ENCODE peak calls at places on chromosome 22, in four cellular contexts. E, G, Q and K are unnamed samples.
A peak's percentile ranks its signal among the peaks of the same experiment; 100 is the strongest.

GRCh38 chr22:33865248-33865647 is 55.0 kb downstream of the LARGE1 start:
- DNase-seq in Q (no peak), E (no peak), G (no peak), K (no peak)

GRCh38 chr22:18035740-18036139 is 11.4 kb upstream of the MICAL3 start:
- DNase-seq in Q (no peak), G (peak; percentile 51), E (no peak), K (no peak)

GRCh38 chr22:22576244-22576988 is 17.4 kb upstream of the PRAME start:
- DNase-seq in Q (peak; percentile 31), G (peak; percentile 48), E (no peak), K (peak; percentile 2)

GRCh38 chr22:27545071-27545470 is 256.5 kb downstream of the MN1 start:
- DNase-seq in Q (no peak), G (no peak), E (no peak), K (no peak)

GRCh38 chr22:49691256-49691655 is 136.4 kb downstream of the BRD1 start:
- DNase-seq in Q (no peak), E (no peak), G (no peak), K (no peak)

GRCh38 chr22:22558972-22559603 is at the start of gene PRAME:
- DNase-seq in Q (peak; percentile 27), G (peak; percentile 71), E (peak; percentile 49), K (peak; percentile 39)

GRCh38 chr22:37904572-37905533 is 1.2 kb upstream of the MICALL1 start:
- DNase-seq in Q (peak; percentile 90), E (no peak), G (peak; percentile 84), K (no peak)

GRCh38 chr22:27489265-27489675 is 312.3 kb downstream of the MN1 start:
- DNase-seq in Q (no peak), G (no peak), E (no peak), K (no peak)

GRCh38 chr22:50700387-50701075 is 27.9 kb downstream of the SHANK3 start:
- DNase-seq in G (no peak), Q (peak; percentile 32), E (no peak), K (no peak)

GRCh38 chr22:17767236-17768065 is 6.8 kb downstream of the BID start:
- DNase-seq in G (no peak), Q (no peak), E (peak; percentile 67), K (no peak)

GRCh38 chr22:21978564-21979386 is 3.8 kb downstream of the TOP3B start:
- DNase-seq in Q (no peak), G (no peak), E (no peak), K (no peak)

DNA sequence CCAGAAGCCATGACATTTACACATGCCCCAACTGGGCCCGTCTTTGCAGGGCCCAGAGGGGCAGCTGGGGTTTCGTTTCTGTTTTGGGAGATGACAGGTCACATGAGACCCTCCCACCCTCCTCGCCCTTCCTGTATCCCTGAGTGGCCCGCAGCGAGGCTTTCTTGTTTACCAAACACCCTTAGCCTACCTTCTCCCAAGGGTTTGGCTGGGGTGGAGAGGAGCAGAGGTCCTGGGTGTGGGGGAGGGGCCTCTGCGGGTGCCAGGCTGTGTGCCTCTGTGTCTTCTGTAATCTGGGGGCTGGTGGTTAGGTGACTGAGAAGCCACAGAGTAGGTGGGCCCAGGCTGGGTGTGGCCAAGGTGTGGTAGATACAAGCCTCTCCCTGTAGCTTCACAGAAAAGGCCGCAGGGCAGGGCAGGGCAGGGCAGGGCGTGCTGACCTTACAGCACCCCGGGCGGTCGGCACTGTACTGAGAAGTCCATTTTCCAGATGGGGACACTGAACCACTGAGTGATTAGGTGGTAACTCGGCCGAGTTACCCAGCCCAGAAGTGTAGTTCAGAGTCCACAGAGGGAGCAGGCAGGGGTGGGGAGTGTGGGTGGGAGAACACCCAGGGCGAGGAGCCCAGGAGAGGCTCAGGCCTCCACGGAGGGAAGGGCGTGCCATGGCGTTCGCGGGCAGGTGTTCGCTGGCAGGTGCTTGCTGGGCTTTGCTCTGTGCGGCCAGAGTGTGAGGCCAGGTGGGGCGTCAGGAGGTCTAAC is 8.7 kb downstream of the PRR5 start:
- DNase-seq in E (peak; percentile 76), G (no peak), Q (no peak), K (no peak)
- H3K27ac ChIP-seq in E (peak overlapping the region; percentile 38), G (no peak overlapping the region), Q (no peak overlapping the region), K (no peak overlapping the region)

DNA sequence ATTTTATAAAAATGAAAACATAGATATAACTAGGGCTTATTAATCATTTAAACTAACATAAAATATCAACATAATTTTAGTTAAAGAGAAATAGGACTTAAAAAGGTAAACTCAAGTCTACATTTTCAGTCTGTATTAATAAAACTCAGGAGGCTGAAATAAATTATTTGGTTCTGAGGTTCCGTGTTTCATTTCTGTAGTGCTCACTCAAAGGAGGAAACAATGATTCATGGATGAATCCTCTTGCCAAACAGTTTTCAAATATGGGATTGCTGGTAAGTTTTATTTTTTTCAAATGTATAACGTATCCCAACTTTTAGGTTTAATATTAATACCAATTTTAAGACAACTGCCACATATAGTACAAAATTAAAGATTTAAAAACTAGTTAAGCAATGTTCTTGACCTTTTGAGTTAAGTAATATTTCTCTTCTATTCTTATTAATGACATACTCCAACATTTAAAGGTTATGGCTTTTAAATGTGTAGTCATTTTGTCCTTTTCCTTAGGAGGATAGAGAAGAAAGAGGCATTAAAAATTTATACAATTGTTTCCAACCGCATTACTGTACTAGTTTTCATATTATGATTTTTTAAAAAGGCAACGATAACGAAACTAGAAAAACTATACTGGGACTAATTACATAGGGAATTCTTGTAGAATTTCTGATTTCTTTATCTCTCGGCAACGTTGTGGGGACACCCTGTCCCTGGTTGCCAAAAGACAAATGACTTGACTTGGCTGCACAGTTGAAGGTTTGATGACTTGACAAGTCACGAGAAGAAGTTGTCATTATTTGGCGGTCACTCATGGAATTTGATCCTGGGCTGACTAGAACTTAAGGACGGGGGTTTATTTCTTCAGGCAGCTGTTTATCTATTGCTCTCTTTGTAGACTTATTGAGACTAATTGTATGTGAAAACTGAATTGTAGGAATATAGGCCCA is 69.2 kb upstream of the ADSL start:
- DNase-seq in Q (peak; percentile 76), G (no peak), E (no peak), K (no peak)
- H3K27ac ChIP-seq in Q (peak overlapping the region; percentile 58), G (no peak overlapping the region), E (no peak overlapping the region), K (peak overlapping the region; percentile 60)

GRCh38 chr22:29816980-29817379 is 21.1 kb downstream of the ASCC2 start:
- DNase-seq in Q (no peak), G (no peak), E (no peak), K (no peak)

GRCh38 chr22:29821790-29822130 is 16.3 kb downstream of the ASCC2 start:
- DNase-seq in G (no peak), E (no peak), Q (no peak), K (no peak)

GRCh38 chr22:29824677-29825076 is 13.4 kb downstream of the ASCC2 start:
- DNase-seq in Q (no peak), E (no peak), G (no peak), K (no peak)

GRCh38 chr22:29817724-29818123 is 20.4 kb downstream of the ASCC2 start:
- DNase-seq in G (no peak), E (no peak), Q (no peak), K (no peak)

GRCh38 chr22:29820941-29821789 is 16.9 kb downstream of the ASCC2 start:
- DNase-seq in G (peak; percentile 46), E (no peak), Q (peak; percentile 84), K (no peak)
- H3K27ac ChIP-seq in G (peak overlapping the region; percentile 84), E (no peak overlapping the region), Q (peak overlapping the region; percentile 51), K (no peak overlapping the region)

GRCh38 chr22:43150731-43151206 is 590 bp upstream of the TSPO start:
- DNase-seq in G (no peak), E (no peak), Q (no peak), K (no peak)

GRCh38 chr22:43152355-43153071 is 1.2 kb downstream of the TSPO start:
- DNase-seq in G (no peak), E (peak; percentile 51), Q (peak; percentile 67), K (peak; percentile 52)

GRCh38 chr22:43152001-43152354 is 619 bp downstream of the TSPO start:
- DNase-seq in Q (peak; percentile 16), G (no peak), E (no peak), K (no peak)

GRCh38 chr22:43153916-43154315 is 2.6 kb downstream of the TSPO start:
- DNase-seq in Q (no peak), G (no peak), E (no peak), K (no peak)

DNA sequence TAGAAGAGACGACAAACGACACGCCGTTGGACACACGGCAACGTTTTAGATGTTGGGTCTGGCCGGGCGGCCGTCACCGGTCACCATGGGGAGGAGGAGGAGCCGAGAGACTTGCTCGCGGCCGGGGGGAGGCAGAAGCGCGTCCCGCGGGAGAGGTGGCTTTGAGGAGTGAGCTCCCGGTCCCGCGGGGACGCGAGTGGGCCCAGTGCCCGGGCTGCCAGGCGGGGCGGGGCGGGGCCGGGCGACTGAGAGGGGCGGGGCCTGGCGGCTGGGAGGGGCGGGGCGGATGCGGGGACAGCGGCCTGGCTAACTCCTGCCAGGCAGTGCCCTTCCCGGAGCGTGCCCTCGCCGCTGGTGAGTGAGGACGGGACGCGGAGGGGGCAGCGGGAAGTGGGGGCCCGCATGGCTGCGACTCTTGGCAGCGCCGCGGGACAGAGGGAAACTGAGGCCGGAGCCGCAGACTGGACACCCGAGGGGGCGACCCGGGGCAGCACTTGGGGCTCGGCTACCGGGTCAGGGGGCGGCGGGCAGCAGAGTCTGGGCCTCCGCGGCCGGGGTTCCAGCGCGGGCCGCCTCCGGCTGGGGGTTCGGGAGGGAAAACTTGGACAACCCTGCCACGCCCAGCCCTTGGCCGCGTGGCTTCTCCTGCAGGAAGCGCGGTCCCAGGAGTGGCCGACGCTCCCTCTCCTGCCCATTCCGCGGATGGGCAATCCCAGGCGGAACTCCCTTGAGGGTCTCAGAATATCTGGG is at the start of gene TSPO:
- DNase-seq in E (peak; percentile 42), G (peak; percentile 46), Q (peak; percentile 38), K (peak; percentile 56)
- H3K27ac ChIP-seq in E (peak within 1 kb of the TSS; percentile 64), G (peak within 1 kb of the TSS; percentile 98), Q (peak within 1 kb of the TSS; percentile 39), K (peak within 1 kb of the TSS; percentile 56)

GRCh38 chr22:31621507-31622160 is 40.4 kb downstream of the PISD start:
- DNase-seq in Q (no peak), G (no peak), E (no peak), K (no peak)

GRCh38 chr22:31625257-31625640 is 36.8 kb downstream of the PISD start:
- DNase-seq in G (no peak), Q (no peak), E (no peak), K (no peak)

GRCh38 chr22:31623634-31624312 is 38.2 kb downstream of the PISD start:
- DNase-seq in Q (no peak), G (no peak), E (no peak), K (no peak)

GRCh38 chr22:31620756-31621480 is 41.1 kb downstream of the PISD start:
- DNase-seq in E (no peak), G (no peak), Q (no peak), K (no peak)

GRCh38 chr22:31622980-31623379 is 39.0 kb downstream of the PISD start:
- DNase-seq in E (no peak), Q (no peak), G (no peak), K (no peak)
- H3K27ac ChIP-seq in E (no peak overlapping the region), Q (no peak overlapping the region), G (no peak overlapping the region), K (no peak overlapping the region)

GRCh38 chr22:46501701-46502100 is 35.7 kb downstream of the CELSR1 start:
- DNase-seq in G (no peak), Q (peak; percentile 77), E (no peak), K (no peak)

GRCh38 chr22:46502346-46502745 is 35.1 kb downstream of the CELSR1 start:
- DNase-seq in E (no peak), Q (no peak), G (no peak), K (no peak)

GRCh38 chr22:46502776-46503175 is 34.6 kb downstream of the CELSR1 start:
- DNase-seq in Q (no peak), E (no peak), G (no peak), K (no peak)

GRCh38 chr22:46500201-46500600 is 37.2 kb downstream of the CELSR1 start:
- DNase-seq in G (no peak), Q (no peak), E (no peak), K (no peak)

GRCh38 chr22:46499798-46500174 is 37.6 kb downstream of the CELSR1 start:
- DNase-seq in Q (no peak), E (no peak), G (no peak), K (no peak)
- H3K27ac ChIP-seq in Q (no peak overlapping the region), E (no peak overlapping the region), G (peak overlapping the region; percentile 87), K (no peak overlapping the region)